ENCODE peak calls at places on chromosomes 6 and 20, in four cellular contexts. M is HepG2, U is sigmoid colon, B is stomach. Z is an unnamed sample.

GRCh38 chr6:138248878-138249277 is 30.6 kb upstream of the PBOV1 start:
- DNase-seq in M (peak), U (no peak), B (no peak), Z (no peak)

GRCh38 chr6:83518946-83519489 is 6.7 kb downstream of the PRSS35 start:
- DNase-seq in B (no peak), M (no peak), U (no peak), Z (no peak)

GRCh38 chr20:49811825-49812462 is 684 bp upstream of the SLC9A8 start:
- DNase-seq in U (no peak), B (no peak), M (no peak), Z (no peak)

GRCh38 chr6:84522135-84522535 is 242.3 kb downstream of the TBX18 start:
- DNase-seq in M (no peak), B (no peak), U (no peak), Z (peak)

GRCh38 chr6:120056085-120056484 is 706.5 kb upstream of the MAN1A1 start:
- DNase-seq in M (no peak), B (no peak), U (no peak), Z (no peak)

GRCh38 chr20:23823621-23824324 is 2.8 kb downstream of the CST2 start:
- DNase-seq in B (no peak), M (no peak), U (no peak), Z (no peak)

GRCh38 chr20:49570828-49571552 is 3.1 kb upstream of the PTGIS start:
- DNase-seq in U (peak), B (no peak), M (no peak), Z (no peak)

GRCh38 chr6:44676826-44677433 is 289.4 kb downstream of the CDC5L start:
- DNase-seq in U (no peak), M (no peak), B (no peak), Z (no peak)

GRCh38 chr6:70842541-70842940 is 114.3 kb downstream of the B3GAT2 start:
- DNase-seq in U (no peak), B (no peak), M (no peak), Z (no peak)

GRCh38 chr6:118580585-118581419 is 32.7 kb downstream of the PLN start:
- DNase-seq in M (peak), B (no peak), U (peak), Z (peak)

GRCh38 chr6:70980800-70981199 is 23.9 kb upstream of the B3GAT2 start:
- DNase-seq in U (no peak), B (no peak), M (no peak), Z (no peak)

GRCh38 chr6:107443904-107444267 is 15.5 kb downstream of the PDSS2 start:
- DNase-seq in B (no peak), M (no peak), U (no peak), Z (no peak)

GRCh38 chr6:168263351-168263905 is 56.1 kb downstream of the DACT2 start:
- DNase-seq in U (no peak), M (no peak), B (no peak), Z (no peak)

GRCh38 chr6:78984225-78984950 is 93.7 kb downstream of the PHIP start:
- DNase-seq in M (no peak), B (no peak), U (no peak), Z (no peak)

GRCh38 chr6:103404799-103405198 is 1454.9 kb downstream of the HACE1 start:
- DNase-seq in M (no peak), B (no peak), U (no peak), Z (no peak)

GRCh38 chr6:76876922-76877553 is 586.3 kb downstream of the HTR1B start:
- DNase-seq in U (no peak), M (peak), B (peak), Z (no peak)

GRCh38 chr20:63498950-63499332 is at the start of gene EEF1A2:
- DNase-seq in U (peak), M (no peak), B (peak), Z (no peak)

GRCh38 chr20:14913896-14914295 is 576.5 kb upstream of the FLRT3 start:
- DNase-seq in U (no peak), B (no peak), M (no peak), Z (no peak)

GRCh38 chr6:135180458-135181332 is at the start of gene MYB:
- DNase-seq in U (no peak), B (peak), M (no peak), Z (no peak)

DNA sequence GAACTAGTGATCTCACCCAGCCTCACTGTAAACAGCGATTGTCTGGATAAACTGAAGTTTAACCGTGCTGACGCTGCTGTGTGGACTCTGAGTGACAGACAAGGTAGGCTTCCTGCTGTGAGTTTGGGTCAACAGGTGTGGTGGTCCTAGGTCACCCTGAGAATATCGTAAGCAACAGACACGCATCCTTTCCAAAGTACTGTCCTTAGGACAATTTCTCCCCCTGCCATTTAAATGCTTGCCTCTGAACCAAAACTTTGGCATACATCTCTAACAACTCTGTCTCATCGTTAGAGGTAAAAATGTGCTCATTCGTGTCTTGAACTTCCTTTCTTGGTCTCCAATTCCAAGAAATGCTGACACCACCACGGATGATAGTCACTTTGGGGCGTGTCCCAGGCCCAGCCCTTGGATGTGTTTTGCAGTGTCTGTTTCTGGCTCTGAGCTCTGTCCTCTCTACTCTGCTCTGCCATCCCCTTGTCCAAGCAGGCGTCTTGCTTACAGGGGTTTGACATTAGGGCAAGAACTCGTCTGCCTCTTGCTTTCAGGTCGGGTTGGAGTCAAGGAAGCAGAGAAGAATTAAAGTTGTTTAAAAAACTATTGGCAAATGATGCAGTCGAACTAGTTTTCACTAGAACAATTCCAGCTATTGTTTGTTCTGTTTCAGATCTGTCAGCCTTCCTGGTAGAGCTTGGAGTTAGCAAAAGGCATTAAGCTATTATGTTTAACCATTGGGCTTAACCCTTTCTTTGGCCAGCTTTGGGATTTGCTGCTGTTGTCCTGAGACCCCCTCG is 95.6 kb downstream of the EYA2 start:
- DNase-seq in B (no peak), U (no peak), M (no peak), Z (no peak)
- H3K27ac ChIP-seq in B (peak), U (no peak), M (no peak), Z (no peak)

DNA sequence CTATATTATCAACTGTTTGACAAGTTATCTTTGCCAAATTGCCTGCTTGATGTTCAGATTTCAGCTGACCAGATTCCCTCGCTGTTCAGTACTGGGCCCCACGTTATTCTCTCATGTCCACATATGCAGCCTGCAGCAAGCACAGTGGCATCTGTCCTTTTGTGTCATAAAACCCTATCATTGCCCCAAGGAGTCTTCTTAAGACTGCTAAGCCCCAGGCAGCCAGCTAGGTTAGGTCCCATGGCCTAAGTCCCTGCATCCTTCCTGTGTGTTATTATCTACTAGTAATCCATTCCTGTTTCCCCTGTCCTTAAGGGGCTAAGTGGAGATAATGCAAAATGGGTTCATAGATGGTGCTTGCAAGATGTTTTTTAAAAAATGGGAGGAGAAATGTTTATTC is 7.2 kb downstream of the KDM1B start:
- DNase-seq in B (no peak), M (no peak), U (no peak), Z (no peak)
- TF ChIP-seq EP300 in B (no peak), M (no peak), U (no peak), Z (no peak)

DNA sequence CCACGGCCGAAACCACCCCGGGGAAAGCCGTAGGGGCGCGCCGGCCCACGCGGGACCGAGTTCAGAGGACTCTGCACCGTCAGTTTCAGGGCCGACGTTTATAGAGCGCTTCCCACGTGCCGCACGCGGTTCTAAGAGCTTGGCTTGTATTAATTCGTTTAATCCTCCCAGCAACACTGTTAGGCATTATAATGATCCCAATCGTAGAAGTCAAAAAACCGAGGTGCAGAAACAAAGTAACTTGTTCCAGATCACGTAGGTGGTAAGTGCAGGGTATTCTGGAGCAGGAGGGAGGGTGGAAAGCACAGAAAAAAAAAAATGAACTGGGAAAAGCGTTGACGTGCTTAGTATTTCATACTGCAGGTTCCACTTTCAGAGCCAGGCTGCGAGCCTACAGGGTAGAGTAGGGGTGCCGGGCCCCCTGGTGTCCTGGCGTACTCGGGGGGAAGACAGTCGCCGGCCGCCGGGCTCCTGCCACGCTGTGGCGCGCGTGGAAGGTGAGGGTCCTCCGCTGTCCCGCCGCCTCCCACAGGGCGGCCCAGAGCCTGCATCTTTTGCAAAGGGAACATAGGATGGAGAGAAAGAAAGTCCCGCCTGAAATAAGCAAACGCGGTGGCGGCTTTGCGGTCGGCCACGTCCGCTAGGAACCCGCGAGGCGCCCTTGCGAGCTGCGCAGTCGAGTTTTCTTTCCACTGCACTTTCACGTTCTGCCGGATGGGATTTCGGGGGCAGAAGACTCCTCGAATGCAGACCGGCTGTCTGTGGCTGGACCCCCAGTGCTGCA is 10.2 kb upstream of the FOXF2 start:
- DNase-seq in B (no peak), U (no peak), M (no peak), Z (no peak)
- TF ChIP-seq CTCF in B (no peak), U (no peak), M (no peak), Z (no peak)

DNA sequence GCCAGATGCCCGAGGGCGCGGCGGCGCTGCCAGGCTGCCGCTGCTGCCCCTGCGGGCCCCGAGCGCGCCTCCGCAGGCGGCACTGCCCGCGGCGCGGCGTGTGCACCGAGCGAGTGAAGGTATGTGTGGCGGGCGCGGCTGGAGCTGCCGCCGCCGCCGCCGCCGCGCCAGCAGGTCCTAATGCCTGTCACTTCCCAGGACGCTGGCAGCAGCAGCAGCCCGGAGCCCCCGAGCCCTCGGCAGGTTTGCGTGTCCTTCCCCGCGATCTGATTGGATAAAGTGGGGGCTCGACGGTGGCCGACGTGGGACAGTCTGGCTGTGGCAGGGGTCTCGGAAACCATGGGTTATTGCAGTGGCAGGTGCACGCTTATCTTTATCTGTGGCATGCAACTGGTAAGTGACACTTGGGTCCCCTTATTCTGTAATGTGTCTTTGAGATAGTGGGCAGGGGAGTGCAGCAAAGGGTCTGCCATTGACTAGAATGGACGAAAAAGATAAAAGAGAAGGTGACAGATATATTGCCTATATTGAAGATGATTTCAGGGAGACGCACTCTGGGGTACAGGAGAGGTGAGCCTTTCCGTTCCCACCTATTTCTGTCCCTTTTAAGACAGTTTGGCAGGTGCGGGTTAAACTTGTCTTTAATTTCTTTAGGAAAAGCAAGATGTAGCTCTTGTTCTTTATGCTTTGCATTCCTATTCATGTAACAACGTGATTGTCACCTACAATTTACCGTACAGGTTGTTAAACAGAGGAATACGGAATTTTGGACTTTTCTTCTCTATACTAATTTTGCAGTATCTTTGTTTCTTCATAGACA is at the start of gene NKAIN2:
- DNase-seq in M (no peak), U (no peak), B (no peak), Z (no peak)
- H3K27ac ChIP-seq in M (no peak), U (no peak), B (no peak), Z (peak)

DNA sequence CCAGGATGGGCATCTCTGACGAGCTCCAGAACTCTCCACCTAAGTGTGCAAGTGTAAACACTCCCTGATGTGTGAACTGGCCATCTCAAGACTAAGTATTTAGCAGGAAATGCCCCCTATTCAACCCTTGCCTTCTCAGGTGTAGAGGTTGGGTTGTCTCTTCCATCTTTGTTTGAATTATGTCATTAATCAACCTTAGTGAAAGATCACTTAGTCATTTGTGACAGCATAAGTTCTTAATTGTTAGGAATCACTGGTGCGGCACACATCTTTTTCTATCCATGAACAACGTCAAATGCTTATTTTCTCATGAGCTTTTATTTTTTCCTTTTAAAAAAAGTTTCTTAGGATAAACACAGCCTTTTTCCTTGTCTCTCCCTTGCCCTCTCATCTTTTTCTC is 151.6 kb downstream of the ESR1 start:
- DNase-seq in B (no peak), M (no peak), U (no peak), Z (no peak)
- TF ChIP-seq EP300 in B (no peak), M (no peak), U (no peak), Z (no peak)